ENCODE peak calls at places on chromosomes 13 and 19, in five cellular contexts. One of them, this sample, is unnamed.

GRCh38 chr19:55076321-55076720 is 652 bp downstream of the EPS8L1 start:
- DNase-seq in neural progenitor cell: no peak
- DNase-seq in ascending aorta: no peak
- DNase-seq in tibial nerve: no peak
- DNase-seq in cardiac fibroblast: no peak
- DNase-seq in this sample: no peak

GRCh38 chr19:51079486-51080110 is 3.1 kb downstream of the KLK14 start:
- DNase-seq in neural progenitor cell: no peak
- DNase-seq in ascending aorta: no peak
- DNase-seq in tibial nerve: peak; percentile 23
- DNase-seq in cardiac fibroblast: peak; percentile 78
- DNase-seq in this sample: peak; percentile 66

GRCh38 chr19:53055117-53055516 is 10.6 kb downstream of the ERVV-2 start:
- DNase-seq in neural progenitor cell: no peak
- DNase-seq in ascending aorta: no peak
- DNase-seq in tibial nerve: no peak
- DNase-seq in cardiac fibroblast: no peak
- DNase-seq in this sample: no peak

GRCh38 chr13:82933986-82934385 is 948.3 kb downstream of the SLITRK1 start:
- DNase-seq in neural progenitor cell: no peak
- DNase-seq in ascending aorta: no peak
- DNase-seq in tibial nerve: no peak
- DNase-seq in cardiac fibroblast: no peak
- DNase-seq in this sample: no peak

GRCh38 chr19:47305309-47305751 is 4.3 kb upstream of the C5AR1 start:
- DNase-seq in neural progenitor cell: peak; percentile 74
- DNase-seq in ascending aorta: peak; percentile 90
- DNase-seq in tibial nerve: peak; percentile 65
- DNase-seq in cardiac fibroblast: peak; percentile 79
- DNase-seq in this sample: peak; percentile 83

GRCh38 chr19:1360818-1361461 is 22.8 kb upstream of the NDUFS7 start:
- DNase-seq in neural progenitor cell: peak; percentile 75
- DNase-seq in ascending aorta: no peak
- DNase-seq in tibial nerve: peak; percentile 55
- DNase-seq in cardiac fibroblast: peak; percentile 92
- DNase-seq in this sample: peak; percentile 89

GRCh38 chr19:52270266-52270885 is 989 bp downstream of the ZNF766 start:
- DNase-seq in neural progenitor cell: peak; percentile 29
- DNase-seq in ascending aorta: no peak
- DNase-seq in tibial nerve: no peak
- DNase-seq in cardiac fibroblast: no peak
- DNase-seq in this sample: no peak

GRCh38 chr13:73754727-73755292 is 379.4 kb downstream of the KLF12 start:
- DNase-seq in neural progenitor cell: peak; percentile 64
- DNase-seq in ascending aorta: no peak
- DNase-seq in tibial nerve: no peak
- DNase-seq in cardiac fibroblast: peak; percentile 76
- DNase-seq in this sample: peak; percentile 84

GRCh38 chr13:51590966-51591627 is 6.8 kb downstream of the WDFY2 start:
- DNase-seq in neural progenitor cell: no peak
- DNase-seq in ascending aorta: peak; percentile 63
- DNase-seq in tibial nerve: no peak
- DNase-seq in cardiac fibroblast: peak; percentile 97
- DNase-seq in this sample: peak; percentile 96

GRCh38 chr19:44649578-44650145 is 6.0 kb downstream of the PVR start:
- DNase-seq in neural progenitor cell: no peak
- DNase-seq in ascending aorta: no peak
- DNase-seq in tibial nerve: no peak
- DNase-seq in cardiac fibroblast: no peak
- DNase-seq in this sample: no peak

GRCh38 chr19:44653343-44653742 is 9.6 kb downstream of the PVR start:
- DNase-seq in neural progenitor cell: no peak
- DNase-seq in ascending aorta: no peak
- DNase-seq in tibial nerve: no peak
- DNase-seq in cardiac fibroblast: no peak
- DNase-seq in this sample: no peak

GRCh38 chr19:44657211-44657921 is 13.7 kb downstream of the PVR start:
- DNase-seq in neural progenitor cell: peak; percentile 81
- DNase-seq in ascending aorta: peak; percentile 78
- DNase-seq in tibial nerve: peak; percentile 37
- DNase-seq in cardiac fibroblast: peak; percentile 83
- DNase-seq in this sample: peak; percentile 79

GRCh38 chr19:44658069-44658727 is 13.1 kb upstream of the CEACAM19 start:
- DNase-seq in neural progenitor cell: no peak
- DNase-seq in ascending aorta: no peak
- DNase-seq in tibial nerve: no peak
- DNase-seq in cardiac fibroblast: no peak
- DNase-seq in this sample: no peak

GRCh38 chr19:44653977-44654784 is 10.5 kb downstream of the PVR start:
- DNase-seq in neural progenitor cell: peak; percentile 80
- DNase-seq in ascending aorta: peak; percentile 78
- DNase-seq in tibial nerve: peak; percentile 61
- DNase-seq in cardiac fibroblast: peak; percentile 67
- DNase-seq in this sample: peak; percentile 58
- TF ChIP-seq CTCF in neural progenitor cell: peak; percentile 64
- TF ChIP-seq CTCF in ascending aorta: peak; percentile 22
- TF ChIP-seq CTCF in tibial nerve: peak; percentile 71
- TF ChIP-seq CTCF in cardiac fibroblast: peak; percentile 56
- TF ChIP-seq CTCF in this sample: peak; percentile 50

DNA sequence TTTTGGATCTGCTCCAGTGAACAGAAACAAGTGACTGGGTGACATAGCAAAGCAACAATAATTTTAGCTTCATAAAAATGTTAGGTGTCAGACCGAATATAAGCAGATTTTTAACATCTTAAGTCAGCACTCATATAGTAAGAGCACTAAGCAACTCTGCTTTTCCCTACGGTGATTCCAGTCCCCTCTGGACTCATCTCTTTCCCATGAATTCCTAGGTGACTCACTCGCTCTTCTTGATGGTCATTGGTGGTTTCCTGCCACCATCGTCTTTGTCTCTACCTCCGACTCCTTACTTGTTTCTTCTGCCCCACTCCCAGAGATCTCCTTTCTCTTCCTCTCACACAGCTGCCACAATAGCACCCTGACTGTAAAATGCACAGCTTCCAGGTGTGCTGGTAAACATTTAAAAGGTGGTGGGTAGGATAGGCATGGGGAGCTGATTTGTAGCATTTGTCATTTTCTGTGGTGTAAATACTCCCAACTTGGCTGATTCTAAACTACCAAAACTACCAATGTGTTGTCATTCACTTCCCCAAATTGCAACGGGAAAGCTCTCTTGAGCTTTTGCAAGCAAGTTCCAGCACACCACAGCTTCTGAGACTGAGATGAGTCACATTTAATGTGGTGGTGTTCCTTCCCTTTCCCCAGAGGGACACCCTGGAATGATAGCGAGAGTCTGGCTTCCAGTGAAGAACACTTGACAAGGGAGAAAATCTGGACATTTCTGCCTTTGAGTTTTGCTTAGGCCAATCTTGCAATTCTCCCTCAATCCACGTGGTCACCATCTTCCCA is 42.8 kb upstream of the CLDN10 start:
- DNase-seq in neural progenitor cell: no peak
- DNase-seq in ascending aorta: no peak
- DNase-seq in tibial nerve: no peak
- DNase-seq in cardiac fibroblast: no peak
- DNase-seq in this sample: peak; percentile 28
- H3K4me3 ChIP-seq in neural progenitor cell: no peak overlapping the region
- H3K4me3 ChIP-seq in ascending aorta: no peak overlapping the region
- H3K4me3 ChIP-seq in tibial nerve: no peak overlapping the region
- H3K4me3 ChIP-seq in cardiac fibroblast: no peak overlapping the region
- H3K4me3 ChIP-seq in this sample: no peak overlapping the region

DNA sequence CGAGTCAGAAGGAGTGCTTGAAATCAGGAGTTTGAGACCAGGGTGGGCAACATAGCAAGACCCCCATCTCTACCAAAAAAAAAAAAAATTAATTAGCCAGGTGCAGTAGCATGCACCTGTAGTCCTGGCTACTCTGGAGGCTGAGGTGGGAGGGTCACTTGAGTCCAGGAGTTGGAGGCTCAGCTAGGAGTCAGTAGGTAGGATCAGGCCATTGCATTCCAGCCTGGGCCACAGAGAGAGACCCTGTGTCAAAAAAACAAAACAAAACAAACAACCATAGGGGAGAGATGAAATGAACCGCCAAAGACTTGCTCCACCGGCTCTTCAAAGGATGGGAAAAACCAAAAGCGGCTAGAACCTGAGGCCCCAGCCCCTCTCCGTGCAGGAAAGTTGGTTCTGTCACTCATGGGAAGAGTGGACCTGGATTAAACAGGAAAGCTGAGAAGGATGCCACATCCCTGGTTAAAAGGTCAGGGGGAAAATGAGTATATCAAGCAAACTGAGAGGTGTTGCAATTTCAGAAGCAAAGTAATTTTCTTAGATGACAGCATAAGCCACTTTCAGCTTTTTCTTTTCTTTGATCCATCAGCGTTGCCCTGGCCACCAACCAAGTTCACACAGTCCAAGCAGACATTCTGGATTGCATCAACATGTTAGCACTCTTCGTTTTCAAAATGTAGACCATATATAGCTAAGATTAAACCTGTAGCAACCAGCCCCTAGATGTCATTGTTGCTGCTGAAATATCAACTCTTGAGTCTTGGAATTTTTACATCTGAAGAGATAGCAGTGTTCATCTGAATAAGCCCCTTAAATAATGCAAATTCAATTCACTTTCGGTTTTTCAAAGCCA is 8.9 kb upstream of the ZNF507 start:
- DNase-seq in neural progenitor cell: no peak
- DNase-seq in ascending aorta: no peak
- DNase-seq in tibial nerve: no peak
- DNase-seq in cardiac fibroblast: peak; percentile 80
- DNase-seq in this sample: peak; percentile 83
- TF ChIP-seq CTCF in neural progenitor cell: no peak
- TF ChIP-seq CTCF in ascending aorta: no peak
- TF ChIP-seq CTCF in tibial nerve: no peak
- TF ChIP-seq CTCF in cardiac fibroblast: peak; percentile 7
- TF ChIP-seq CTCF in this sample: peak; percentile 34

DNA sequence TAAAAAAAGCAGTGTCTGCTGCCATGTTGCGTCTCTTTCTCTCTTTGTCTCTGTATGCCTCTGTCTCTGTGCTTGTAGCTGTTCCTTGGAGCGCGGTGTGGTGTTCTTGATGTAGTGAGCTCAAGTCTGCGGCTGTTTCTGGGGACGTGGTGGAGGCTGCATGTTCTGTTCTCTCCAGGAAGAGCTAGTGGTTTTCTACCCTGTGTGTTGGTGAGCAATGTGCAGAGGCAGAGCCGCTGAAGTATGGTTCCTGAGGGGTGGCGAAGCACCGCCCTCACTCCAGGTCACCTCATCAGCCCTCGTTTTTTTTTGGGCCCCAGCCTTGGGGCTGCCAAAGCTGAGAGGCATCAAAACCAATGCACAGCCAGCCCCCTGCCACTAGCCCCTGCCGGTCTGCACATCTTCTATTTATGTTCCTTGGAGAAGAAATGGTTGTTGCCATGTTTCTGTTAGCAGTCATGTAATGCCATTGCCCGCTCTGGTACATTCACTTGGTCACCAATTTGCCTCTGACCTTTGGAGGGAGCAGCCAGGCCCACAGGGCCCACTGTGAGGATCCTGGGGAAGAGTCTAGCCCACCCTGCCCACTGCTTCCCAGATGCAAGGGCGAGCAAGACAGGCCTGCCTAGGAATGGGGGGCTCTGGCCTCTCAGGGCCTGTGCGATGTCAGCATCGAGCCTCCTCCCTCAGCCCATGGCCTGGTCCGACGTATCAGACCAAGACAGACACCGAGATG is 7.2 kb downstream of the HNRNPL start:
- DNase-seq in neural progenitor cell: no peak
- DNase-seq in ascending aorta: no peak
- DNase-seq in tibial nerve: no peak
- DNase-seq in cardiac fibroblast: no peak
- DNase-seq in this sample: no peak
- H3K4me3 ChIP-seq in neural progenitor cell: no peak overlapping the region
- H3K4me3 ChIP-seq in ascending aorta: no peak overlapping the region
- H3K4me3 ChIP-seq in tibial nerve: no peak overlapping the region
- H3K4me3 ChIP-seq in cardiac fibroblast: no peak overlapping the region
- H3K4me3 ChIP-seq in this sample: no peak overlapping the region

GRCh38 chr13:62626771-62627170 is 1211.1 kb upstream of the PCDH20 start:
- DNase-seq in neural progenitor cell: peak; percentile 30
- DNase-seq in ascending aorta: no peak
- DNase-seq in tibial nerve: no peak
- DNase-seq in cardiac fibroblast: no peak
- DNase-seq in this sample: no peak
- TF ChIP-seq CTCF in neural progenitor cell: peak; percentile 63
- TF ChIP-seq CTCF in ascending aorta: no peak
- TF ChIP-seq CTCF in tibial nerve: no peak
- TF ChIP-seq CTCF in cardiac fibroblast: no peak
- TF ChIP-seq CTCF in this sample: no peak

GRCh38 chr13:112928958-112929777 is 39.8 kb upstream of the MCF2L start:
- DNase-seq in neural progenitor cell: no peak
- DNase-seq in ascending aorta: no peak
- DNase-seq in tibial nerve: no peak
- DNase-seq in cardiac fibroblast: peak; percentile 60
- DNase-seq in this sample: peak; percentile 48

GRCh38 chr13:112930192-112930591 is 38.8 kb upstream of the MCF2L start:
- DNase-seq in neural progenitor cell: no peak
- DNase-seq in ascending aorta: no peak
- DNase-seq in tibial nerve: no peak
- DNase-seq in cardiac fibroblast: no peak
- DNase-seq in this sample: no peak

GRCh38 chr13:112929778-112930055 is 39.3 kb upstream of the MCF2L start:
- DNase-seq in neural progenitor cell: no peak
- DNase-seq in ascending aorta: no peak
- DNase-seq in tibial nerve: no peak
- DNase-seq in cardiac fibroblast: no peak
- DNase-seq in this sample: no peak

GRCh38 chr13:112926993-112927392 is 42.0 kb upstream of the MCF2L start:
- DNase-seq in neural progenitor cell: no peak
- DNase-seq in ascending aorta: no peak
- DNase-seq in tibial nerve: no peak
- DNase-seq in cardiac fibroblast: no peak
- DNase-seq in this sample: no peak

GRCh38 chr13:112928020-112928931 is 40.7 kb upstream of the MCF2L start:
- DNase-seq in neural progenitor cell: no peak
- DNase-seq in ascending aorta: no peak
- DNase-seq in tibial nerve: no peak
- DNase-seq in cardiac fibroblast: no peak
- DNase-seq in this sample: no peak
- H3K4me3 ChIP-seq in neural progenitor cell: no peak overlapping the region
- H3K4me3 ChIP-seq in ascending aorta: no peak overlapping the region
- H3K4me3 ChIP-seq in tibial nerve: no peak overlapping the region
- H3K4me3 ChIP-seq in cardiac fibroblast: no peak overlapping the region
- H3K4me3 ChIP-seq in this sample: no peak overlapping the region

DNA sequence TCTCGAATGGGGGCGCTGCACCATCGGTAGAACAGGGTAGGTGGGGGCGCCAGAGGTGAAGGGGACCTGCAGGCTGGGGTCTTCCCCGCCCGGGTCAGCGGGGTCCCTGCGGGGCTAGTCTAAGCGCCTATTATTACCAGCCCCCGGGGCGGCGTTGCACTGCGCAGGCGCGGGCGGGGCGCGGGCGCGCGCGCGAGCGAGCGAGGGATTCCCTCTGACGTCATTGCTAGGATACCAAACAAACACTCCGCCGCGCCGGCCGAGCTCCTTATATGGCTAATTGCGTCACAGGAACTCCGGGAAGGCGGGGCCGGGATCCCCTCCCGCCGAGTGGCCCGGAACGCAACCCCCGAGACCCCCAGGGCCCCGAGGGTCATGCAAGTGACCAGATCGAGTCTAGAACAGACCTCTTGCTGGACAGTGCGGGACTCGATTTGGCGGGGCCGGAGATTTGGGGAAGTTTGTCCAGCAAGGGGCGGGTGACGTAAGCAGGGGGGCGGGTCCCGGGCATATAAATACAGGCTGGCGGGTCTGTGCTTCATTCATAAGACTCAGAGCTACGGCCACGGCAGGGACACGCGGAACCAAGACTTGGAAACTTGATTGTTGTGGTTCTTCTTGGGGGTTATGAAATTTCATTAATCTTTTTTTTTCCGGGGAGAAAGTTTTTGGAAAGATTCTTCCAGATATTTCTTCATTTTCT is at the start of gene FOSB:
- DNase-seq in neural progenitor cell: peak; percentile 99
- DNase-seq in ascending aorta: peak; percentile 98
- DNase-seq in tibial nerve: peak; percentile 95
- DNase-seq in cardiac fibroblast: peak; percentile 97
- DNase-seq in this sample: peak; percentile 97
- TF ChIP-seq CTCF in neural progenitor cell: peak; percentile 52
- TF ChIP-seq CTCF in ascending aorta: no peak
- TF ChIP-seq CTCF in tibial nerve: peak; percentile 19
- TF ChIP-seq CTCF in cardiac fibroblast: no peak
- TF ChIP-seq CTCF in this sample: no peak